ENCODE peak calls at places on chromosomes 3 and 15, in seven cellular contexts. S is NCI-H2081; Q is OCI-LY7; T is psoas muscle; F is activated CD8-positive, alpha-beta T cell treated with anti-CD3 and anti-CD28 coated beads for 36 hours; W is skeletal muscle cell; U is naive thymus-derived CD8-positive, alpha-beta T cell. N is an unnamed sample.

GRCh38 chr3:73461582-73461981 is 163.2 kb downstream of the PDZRN3 start:
- DNase-seq in S (no peak), Q (no peak), T (no peak), F (no peak), W (peak; percentile 38), U (no peak), N (no peak)

GRCh38 chr15:58043192-58043903 is 22.2 kb downstream of the ALDH1A2 start:
- DNase-seq in S (peak; percentile 29), Q (peak; percentile 48), T (peak; percentile 52), F (peak; percentile 71), W (no peak), U (peak; percentile 24), N (no peak)

GRCh38 chr3:64814360-64814759 is 126.6 kb upstream of the ADAMTS9 start:
- DNase-seq in S (no peak), Q (no peak), T (no peak), F (no peak), W (no peak), U (no peak), N (no peak)

GRCh38 chr3:30161370-30161769 is 445.0 kb upstream of the TGFBR2 start:
- DNase-seq in S (no peak), Q (no peak), T (no peak), F (no peak), W (peak; percentile 81), U (no peak), N (no peak)

GRCh38 chr3:65729553-65729952 is 309.2 kb downstream of the MAGI1 start:
- DNase-seq in S (no peak), Q (no peak), T (no peak), F (no peak), W (peak; percentile 90), U (no peak), N (no peak)

GRCh38 chr3:139128803-139129202 is 84.1 kb upstream of the PRR23C start:
- DNase-seq in S (no peak), Q (no peak), T (no peak), F (no peak), W (no peak), U (no peak), N (no peak)

GRCh38 chr3:112649478-112649735 is 8.5 kb upstream of the CCDC80 start:
- DNase-seq in S (no peak), Q (no peak), T (no peak), F (no peak), W (peak; percentile 70), U (no peak), N (no peak)

GRCh38 chr3:118117061-118117460 is 917.6 kb downstream of the IGSF11 start:
- DNase-seq in S (no peak), Q (no peak), T (no peak), F (no peak), W (no peak), U (no peak), N (no peak)

GRCh38 chr3:157491136-157491535 is 12.1 kb downstream of the VEPH1 start:
- DNase-seq in S (no peak), Q (no peak), T (no peak), F (no peak), W (no peak), U (no peak), N (no peak)

GRCh38 chr3:58237940-58238681 is 519 bp downstream of the ABHD6 start:
- DNase-seq in S (no peak), Q (peak; percentile 66), T (peak; percentile 80), F (peak; percentile 63), W (no peak), U (peak; percentile 36), N (no peak)

GRCh38 chr3:194964809-194965208 is 279.1 kb downstream of the FAM43A start:
- DNase-seq in S (no peak), Q (no peak), T (no peak), F (no peak), W (no peak), U (no peak), N (no peak)

GRCh38 chr3:194224937-194225422 is 89.0 kb downstream of the HES1 start:
- DNase-seq in S (no peak), Q (no peak), T (no peak), F (no peak), W (no peak), U (no peak), N (no peak)

GRCh38 chr3:13073042-13073906 is at the start of gene IQSEC1:
- DNase-seq in S (no peak), Q (peak; percentile 93), T (peak; percentile 76), F (peak; percentile 88), W (no peak), U (peak; percentile 67), N (peak; percentile 62)

GRCh38 chr3:69791111-69791510 is 51.8 kb downstream of the MITF start:
- DNase-seq in S (no peak), Q (no peak), T (peak; percentile 90), F (no peak), W (peak; percentile 93), U (no peak), N (no peak)

GRCh38 chr15:98003528-98003927 is 43.0 kb downstream of the ARRDC4 start:
- DNase-seq in S (no peak), Q (no peak), T (no peak), F (no peak), W (no peak), U (no peak), N (no peak)

GRCh38 chr3:158420654-158421396 is 150.2 kb upstream of the MLF1 start:
- DNase-seq in S (no peak), Q (no peak), T (no peak), F (no peak), W (peak; percentile 71), U (no peak), N (no peak)

GRCh38 chr3:136893848-136894443 is 31.9 kb downstream of the NCK1 start:
- DNase-seq in S (peak; percentile 19), Q (no peak), T (no peak), F (no peak), W (peak; percentile 4), U (no peak), N (no peak)

GRCh38 chr15:63135804-63136203 is 14.1 kb downstream of the LACTB start:
- DNase-seq in S (no peak), Q (no peak), T (no peak), F (no peak), W (peak; percentile 48), U (no peak), N (no peak)

GRCh38 chr15:58064119-58065010 is 1.1 kb downstream of the ALDH1A2 start:
- DNase-seq in S (no peak), Q (no peak), T (no peak), F (no peak), W (no peak), U (no peak), N (no peak)

GRCh38 chr3:37443363-37444035 is 269.1 kb upstream of the LRRFIP2 start:
- DNase-seq in S (no peak), Q (no peak), T (no peak), F (no peak), W (no peak), U (no peak), N (no peak)

GRCh38 chr3:126117786-126118185 is 33.9 kb upstream of the SLC41A3 start:
- DNase-seq in S (no peak), Q (no peak), T (no peak), F (no peak), W (no peak), U (no peak), N (no peak)

GRCh38 chr3:42398080-42398479 is 12.3 kb downstream of the LYZL4 start:
- DNase-seq in S (no peak), Q (no peak), T (no peak), F (no peak), W (no peak), U (no peak), N (no peak)

GRCh38 chr15:40310001-40310959 is 2.5 kb upstream of the PLCB2 start:
- DNase-seq in S (peak; percentile 30), Q (peak; percentile 60), T (no peak), F (peak; percentile 80), W (no peak), U (peak; percentile 67), N (peak; percentile 73)

GRCh38 chr15:31235298-31236183 is 91.1 kb upstream of the KLF13 start:
- DNase-seq in S (peak; percentile 95), Q (peak; percentile 45), T (no peak), F (no peak), W (no peak), U (no peak), N (no peak)

GRCh38 chr15:69704229-69704628 is 251.6 kb downstream of the RPLP1 start:
- DNase-seq in S (no peak), Q (no peak), T (no peak), F (no peak), W (no peak), U (no peak), N (no peak)

GRCh38 chr3:176513604-176514003 is 683.7 kb downstream of the TBL1XR1 start:
- DNase-seq in S (peak; percentile 14), Q (peak; percentile 10), T (no peak), F (peak; percentile 14), W (no peak), U (peak; percentile 8), N (no peak)

GRCh38 chr15:27825023-27825422 is 274.1 kb downstream of the OCA2 start:
- DNase-seq in S (no peak), Q (no peak), T (no peak), F (no peak), W (no peak), U (no peak), N (no peak)

GRCh38 chr3:15315003-15315402 is 17.4 kb downstream of the SH3BP5 start:
- DNase-seq in S (no peak), Q (no peak), T (no peak), F (no peak), W (no peak), U (no peak), N (no peak)

GRCh38 chr15:45794768-45795486 is 160.1 kb downstream of the SQOR start:
- DNase-seq in S (peak; percentile 49), Q (no peak), T (no peak), F (no peak), W (no peak), U (no peak), N (no peak)

GRCh38 chr3:58474348-58474911 is 17.5 kb upstream of the KCTD6 start:
- DNase-seq in S (no peak), Q (peak; percentile 55), T (no peak), F (no peak), W (no peak), U (no peak), N (no peak)

GRCh38 chr3:168989396-168989795 is 674.1 kb downstream of the MECOM start:
- DNase-seq in S (no peak), Q (no peak), T (no peak), F (no peak), W (no peak), U (no peak), N (no peak)

GRCh38 chr15:74781673-74782595 is at the start of gene CSK:
- DNase-seq in S (peak; percentile 65), Q (peak; percentile 89), T (peak; percentile 90), F (peak; percentile 76), W (no peak), U (peak; percentile 84), N (peak; percentile 83)

N was measured in CD4-positive, CD25-positive, alpha-beta regulatory T cell.